ENCODE peak calls at places on chromosomes 4 and X, in seven cellular contexts. M, Q, L, U, K, O and X are unnamed samples.

GRCh38 chr4:1043658-1044468 is 32.4 kb downstream of the FGFRL1 start:
- DNase-seq in M (no peak), Q (peak; percentile 95), L (peak; percentile 85), U (peak; percentile 51), K (peak; percentile 96), O (no peak), X (peak; percentile 84)

GRCh38 chr4:177596035-177596434 is 153.8 kb upstream of the AGA start:
- DNase-seq in M (no peak), Q (peak; percentile 53), L (peak; percentile 23), U (peak; percentile 4), K (peak; percentile 47), O (peak; percentile 17), X (no peak)

GRCh38 chr4:90419124-90419711 is 292.0 kb downstream of the CCSER1 start:
- DNase-seq in M (no peak), Q (no peak), L (peak; percentile 52), U (peak; percentile 46), K (peak; percentile 48), O (peak; percentile 20), X (peak; percentile 39)

GRCh38 chr4:158211288-158211687 is 1.0 kb downstream of the TMEM144 start:
- DNase-seq in M (no peak), Q (no peak), L (no peak), U (no peak), K (peak; percentile 31), O (no peak), X (peak; percentile 11)

GRCh38 chr4:22129454-22130075 is 181.0 kb upstream of the KCNIP4 start:
- DNase-seq in M (no peak), Q (no peak), L (peak; percentile 69), U (peak; percentile 69), K (peak; percentile 29), O (peak; percentile 50), X (peak; percentile 28)

GRCh38 chrX:135625995-135626394 is 87.4 kb upstream of the CT45A1 start:
- DNase-seq in M (no peak), Q (no peak), L (peak; percentile 53), U (peak; percentile 17), K (peak; percentile 36), O (no peak), X (peak; percentile 9)

GRCh38 chr4:7282094-7282370 is 89.7 kb downstream of the SORCS2 start:
- DNase-seq in M (no peak), Q (no peak), L (no peak), U (no peak), K (no peak), O (no peak), X (no peak)

GRCh38 chr4:142846729-142847606 is 867 bp upstream of the INPP4B start:
- DNase-seq in M (peak; percentile 56), Q (peak; percentile 55), L (no peak), U (peak; percentile 67), K (no peak), O (no peak), X (peak; percentile 11)

GRCh38 chr4:10083861-10084641 is 32.5 kb downstream of the WDR1 start:
- DNase-seq in M (no peak), Q (peak; percentile 87), L (no peak), U (no peak), K (no peak), O (no peak), X (no peak)

GRCh38 chr4:138602664-138603063 is 360.5 kb upstream of the SLC7A11 start:
- DNase-seq in M (no peak), Q (no peak), L (no peak), U (no peak), K (no peak), O (no peak), X (no peak)

GRCh38 chr4:180665994-180666818 is 1577.0 kb upstream of the TENM3 start:
- DNase-seq in M (no peak), Q (no peak), L (peak; percentile 86), U (peak; percentile 86), K (peak; percentile 56), O (peak; percentile 12), X (peak; percentile 3)

GRCh38 chr4:57044279-57044678 is 65.6 kb downstream of the POLR2B start:
- DNase-seq in M (no peak), Q (no peak), L (no peak), U (no peak), K (no peak), O (no peak), X (no peak)

GRCh38 chr4:56655627-56656345 is 25.3 kb downstream of the HOPX start:
- DNase-seq in M (no peak), Q (peak; percentile 56), L (no peak), U (peak; percentile 40), K (no peak), O (no peak), X (no peak)

GRCh38 chr4:14415146-14415545 is 587.1 kb upstream of the CPEB2 start:
- DNase-seq in M (no peak), Q (no peak), L (peak; percentile 27), U (peak; percentile 56), K (no peak), O (no peak), X (no peak)

GRCh38 chrX:17656035-17656418 is 81.3 kb upstream of the SCML1 start:
- DNase-seq in M (no peak), Q (no peak), L (no peak), U (peak; percentile 36), K (no peak), O (no peak), X (no peak)

GRCh38 chrX:19544693-19545305 is 29.5 kb upstream of the MAP3K15 start:
- DNase-seq in M (no peak), Q (no peak), L (peak; percentile 66), U (peak; percentile 55), K (peak; percentile 47), O (no peak), X (peak; percentile 45)

GRCh38 chr4:71524746-71525145 is 185.9 kb downstream of the SLC4A4 start:
- DNase-seq in M (no peak), Q (no peak), L (no peak), U (no peak), K (no peak), O (no peak), X (no peak)

GRCh38 chr4:113049421-113050355 is at the start of gene ANK2:
- DNase-seq in M (no peak), Q (no peak), L (no peak), U (peak; percentile 96), K (no peak), O (peak; percentile 71), X (no peak)

GRCh38 chr4:336099-336892 is 1.3 kb upstream of the ZNF141 start:
- DNase-seq in M (no peak), Q (peak; percentile 54), L (no peak), U (peak; percentile 21), K (no peak), O (no peak), X (no peak)

GRCh38 chr4:147829401-147830101 is 97.7 kb downstream of the ARHGAP10 start:
- DNase-seq in M (no peak), Q (peak; percentile 73), L (no peak), U (no peak), K (no peak), O (no peak), X (no peak)

GRCh38 chr4:75142850-75143249 is 209.9 kb downstream of the PARM1 start:
- DNase-seq in M (no peak), Q (no peak), L (peak; percentile 50), U (no peak), K (no peak), O (no peak), X (no peak)

GRCh38 chrX:8749697-8750096 is 17.8 kb upstream of the ANOS1 start:
- DNase-seq in M (no peak), Q (no peak), L (no peak), U (no peak), K (no peak), O (no peak), X (no peak)

GRCh38 chr4:139175647-139176298 is 1.2 kb downstream of the ELF2 start:
- DNase-seq in M (no peak), Q (no peak), L (peak; percentile 35), U (peak; percentile 74), K (no peak), O (no peak), X (peak; percentile 26)

GRCh38 chr4:28238756-28239155 is 1378.1 kb downstream of the STIM2 start:
- DNase-seq in M (no peak), Q (no peak), L (no peak), U (no peak), K (no peak), O (no peak), X (no peak)

GRCh38 chrX:16120431-16120830 is 2.9 kb upstream of the GRPR start:
- DNase-seq in M (no peak), Q (no peak), L (no peak), U (no peak), K (no peak), O (no peak), X (no peak)

GRCh38 chr4:72568959-72569718 is at the start of gene ADAMTS3:
- DNase-seq in M (no peak), Q (peak; percentile 70), L (peak; percentile 10), U (peak; percentile 93), K (no peak), O (peak; percentile 63), X (peak; percentile 65)

GRCh38 chrX:56792270-56793111 is 63.4 kb downstream of the NBDY start:
- DNase-seq in M (no peak), Q (no peak), L (no peak), U (no peak), K (no peak), O (no peak), X (no peak)

GRCh38 chr4:99966692-99967091 is 16.6 kb upstream of the H2AZ1 start:
- DNase-seq in M (no peak), Q (no peak), L (no peak), U (no peak), K (no peak), O (no peak), X (no peak)

GRCh38 chrX:68831405-68832100 is 2.7 kb downstream of the EFNB1 start:
- DNase-seq in M (no peak), Q (no peak), L (no peak), U (no peak), K (no peak), O (no peak), X (no peak)

GRCh38 chr4:108172231-108172779 is 3.6 kb upstream of the LEF1 start:
- DNase-seq in M (peak; percentile 5), Q (peak; percentile 48), L (no peak), U (peak; percentile 72), K (no peak), O (no peak), X (no peak)

GRCh38 chr4:156732634-156733033 is 239.0 kb downstream of the PDGFC start:
- DNase-seq in M (no peak), Q (no peak), L (no peak), U (no peak), K (no peak), O (no peak), X (no peak)

GRCh38 chr4:30863031-30863430 is 142.9 kb downstream of the PCDH7 start:
- DNase-seq in M (no peak), Q (no peak), L (no peak), U (no peak), K (no peak), O (no peak), X (no peak)